ENCODE peak calls at places on chromosomes 6 and 20, in seven cellular contexts. N is ovary, L is A549, I is H1, F is GM12878, U is HepG2, O is transverse colon. P is an unnamed sample.

GRCh38 chr6:7841781-7842468 is 68.7 kb downstream of the TXNDC5 start:
- DNase-seq in O (no peak), I (no peak), F (no peak), U (no peak), N (no peak), L (no peak), P (no peak)

GRCh38 chr20:49156481-49156880 is 31.7 kb downstream of the STAU1 start:
- DNase-seq in U (no peak), F (no peak), L (no peak), I (no peak), N (no peak), O (no peak), P (no peak)

GRCh38 chr20:7094438-7094997 is 327.0 kb downstream of the BMP2 start:
- DNase-seq in U (peak; percentile 43), N (no peak), F (no peak), I (no peak), L (peak; percentile 47), O (peak; percentile 41), P (no peak)

GRCh38 chr6:45617441-45617840 is 239.7 kb upstream of the SUPT3H start:
- DNase-seq in U (no peak), I (no peak), O (no peak), L (no peak), N (no peak), F (no peak), P (no peak)

GRCh38 chr6:52642381-52642780 is 28.5 kb upstream of the TMEM14A start:
- DNase-seq in N (no peak), F (no peak), U (no peak), O (no peak), L (no peak), I (no peak), P (no peak)

GRCh38 chr20:38452880-38453624 is 17.9 kb upstream of the SNHG17 start:
- DNase-seq in O (no peak), N (no peak), F (no peak), L (no peak), I (no peak), U (no peak), P (no peak)

GRCh38 chr6:41111017-41111416 is 38.2 kb downstream of the NFYA start:
- DNase-seq in F (no peak), U (no peak), O (no peak), I (no peak), L (no peak), N (no peak), P (no peak)

GRCh38 chr6:45504947-45505346 is 127.2 kb upstream of the SUPT3H start:
- DNase-seq in N (peak; percentile 37), I (no peak), O (no peak), F (no peak), L (no peak), U (no peak), P (no peak)

GRCh38 chr6:10465633-10466499 is 51.0 kb upstream of the TFAP2A start:
- DNase-seq in U (peak; percentile 44), I (no peak), L (peak; percentile 72), N (no peak), O (no peak), F (no peak), P (no peak)

GRCh38 chr6:54179152-54179551 is 67.9 kb downstream of the MLIP start:
- DNase-seq in L (no peak), O (no peak), U (no peak), I (no peak), F (no peak), N (no peak), P (no peak)

GRCh38 chr6:51892750-51893149 is 194.7 kb downstream of the PKHD1 start:
- DNase-seq in U (no peak), I (no peak), F (no peak), O (no peak), L (no peak), N (no peak), P (no peak)

GRCh38 chr6:42220754-42221153 is 3.1 kb upstream of the MRPS10 start:
- DNase-seq in N (no peak), I (no peak), F (no peak), U (no peak), L (no peak), O (no peak), P (no peak)

GRCh38 chr6:42222450-42222849 is 4.8 kb upstream of the MRPS10 start:
- DNase-seq in N (no peak), I (no peak), F (no peak), O (no peak), U (peak; percentile 73), L (no peak), P (no peak)

GRCh38 chr6:42217165-42217522 is 517 bp downstream of the MRPS10 start:
- DNase-seq in I (no peak), U (no peak), F (no peak), L (no peak), N (no peak), O (no peak), P (no peak)

GRCh38 chr6:42221546-42221945 is 3.9 kb upstream of the MRPS10 start:
- DNase-seq in U (no peak), I (no peak), F (no peak), N (no peak), O (no peak), L (no peak), P (no peak)

GRCh38 chr6:42217523-42218367 is at the start of gene MRPS10:
- DNase-seq in F (peak; percentile 74), U (peak; percentile 97), I (peak; percentile 78), O (peak; percentile 93), N (peak; percentile 91), L (peak; percentile 95), P (peak; percentile 83)
- TF ChIP-seq EP300 in F (no peak), U (no peak), I (no peak), O (no peak), N (no peak), L (no peak), P (peak; percentile 60)

GRCh38 chr6:109853951-109854350 is 124.2 kb upstream of the GPR6 start:
- DNase-seq in F (no peak), U (no peak), N (no peak), O (no peak), L (no peak), I (no peak), P (no peak)
- TF ChIP-seq EP300 in F (no peak), U (no peak), N (no peak), O (no peak), L (no peak), I (no peak), P (no peak)

GRCh38 chr6:37177083-37177949 is 7.4 kb downstream of the PIM1 start:
- DNase-seq in O (no peak), U (no peak), I (no peak), N (no peak), F (no peak), L (no peak), P (no peak)
- TF ChIP-seq EP300 in O (no peak), U (no peak), I (no peak), N (no peak), F (no peak), L (no peak), P (no peak)

DNA sequence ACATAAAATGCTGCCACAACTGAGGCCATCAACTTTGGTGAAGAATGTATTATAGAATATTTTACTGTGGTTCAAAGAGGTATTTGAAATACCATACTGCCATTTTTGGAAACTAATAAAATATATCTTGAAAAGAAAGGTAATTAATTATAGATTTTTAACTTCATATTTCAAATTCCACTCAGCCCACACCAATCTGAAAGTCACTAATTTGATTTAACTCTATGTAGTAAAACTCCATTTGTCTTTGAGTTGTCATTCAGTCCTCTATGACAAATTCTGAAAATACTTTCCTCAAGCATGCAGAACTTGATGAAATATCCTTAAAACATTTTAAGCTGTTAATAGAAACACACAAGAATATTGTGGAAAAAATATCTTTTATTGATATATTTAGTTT is 1196.7 kb upstream of the CITED2 start:
- DNase-seq in I (no peak), F (no peak), N (no peak), U (no peak), L (no peak), O (no peak), P (no peak)
- TF ChIP-seq EP300 in I (no peak), F (no peak), N (no peak), U (no peak), L (no peak), O (no peak), P (no peak)

GRCh38 chr6:125453516-125453915 is 151.7 kb upstream of the HDDC2 start:
- DNase-seq in I (no peak), O (no peak), L (no peak), F (no peak), N (no peak), U (no peak), P (no peak)

DNA sequence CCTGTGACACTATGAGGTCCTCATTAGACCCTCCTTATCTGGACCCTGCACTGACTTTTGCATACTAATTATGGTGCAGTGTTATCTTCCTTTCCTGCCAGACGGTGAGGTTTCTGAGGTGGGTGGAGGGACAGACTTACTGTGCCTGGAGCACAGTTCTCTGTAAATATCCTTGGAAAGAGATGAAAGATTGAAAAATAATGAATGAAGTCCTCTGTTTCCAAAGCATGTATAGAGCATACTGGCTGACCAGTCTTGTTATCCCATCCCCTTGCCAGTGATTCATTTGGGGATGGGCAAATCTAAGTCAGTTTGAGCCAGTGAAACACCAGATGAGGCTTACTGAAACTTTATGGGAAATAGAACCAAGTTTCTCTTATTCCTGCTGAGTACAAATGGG is 152.6 kb upstream of the HDDC2 start:
- DNase-seq in L (no peak), I (no peak), F (no peak), N (no peak), O (no peak), U (no peak), P (no peak)
- TF ChIP-seq EP300 in L (no peak), I (no peak), F (no peak), N (no peak), O (no peak), U (no peak), P (no peak)

DNA sequence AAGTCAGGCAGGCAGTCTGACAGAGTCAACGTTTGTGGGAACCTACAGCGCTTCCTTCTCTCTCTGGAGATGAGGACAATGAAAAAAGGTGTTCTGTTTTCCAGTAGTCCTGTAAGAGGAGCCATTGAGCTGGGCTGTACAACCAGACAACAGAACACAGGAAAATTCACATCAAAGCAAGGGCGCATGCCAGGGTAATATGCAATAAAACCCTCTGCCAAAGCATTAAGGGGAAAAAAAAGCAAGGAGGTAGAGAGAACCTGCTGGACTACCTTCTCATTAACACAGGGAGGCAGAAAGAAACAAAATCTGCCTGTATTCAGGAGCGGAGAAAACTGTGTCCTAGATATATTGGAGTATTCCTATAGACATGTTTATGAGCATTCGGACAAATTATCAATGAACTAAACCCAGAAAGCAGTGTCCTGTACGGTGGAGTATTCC is 1.3 kb downstream of the RNF24 start:
- DNase-seq in O (peak; percentile 68), U (peak; percentile 87), I (no peak), L (peak; percentile 87), F (no peak), N (no peak), P (peak; percentile 41)
- TF ChIP-seq EP300 in O (no peak), U (no peak), I (no peak), L (no peak), F (no peak), N (no peak), P (peak; percentile 41)

DNA sequence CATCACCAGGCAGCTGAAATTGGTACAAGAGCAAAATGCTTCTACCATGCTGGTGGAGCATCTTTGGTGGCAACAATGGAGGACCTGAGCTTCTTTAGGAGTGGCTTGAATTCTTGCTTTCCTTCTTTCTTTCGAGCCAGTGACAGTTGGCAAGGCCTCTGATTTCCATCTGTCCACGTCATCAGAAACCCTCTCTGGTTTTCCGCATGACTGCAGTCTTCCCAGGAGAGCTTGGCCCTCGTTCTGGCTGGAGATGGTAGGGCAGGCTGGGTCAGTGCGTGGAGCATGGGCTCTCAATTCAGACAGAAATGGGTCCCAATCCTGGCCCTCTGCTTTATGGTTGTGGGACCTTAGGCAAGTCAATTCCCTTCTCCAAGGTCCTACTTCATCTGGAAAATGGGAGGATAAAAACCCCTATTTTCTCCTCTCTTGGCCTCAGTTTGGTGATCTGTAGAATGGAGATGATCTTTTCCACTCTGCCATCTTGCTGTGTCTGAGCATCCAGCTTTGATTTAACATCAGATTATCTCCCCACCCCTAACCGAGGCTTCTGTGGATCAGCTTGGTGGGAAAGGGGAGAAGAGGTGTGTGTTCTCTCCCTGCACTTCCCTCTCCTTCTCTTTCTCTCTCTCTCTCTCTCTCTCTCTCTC is 3.6 kb upstream of the BPIFB1 start:
- DNase-seq in O (no peak), U (no peak), F (no peak), I (no peak), N (no peak), L (no peak), P (no peak)
- TF ChIP-seq EP300 in O (no peak), U (no peak), F (no peak), I (no peak), N (no peak), L (no peak), P (no peak)

P was measured in tibial nerve.